ENCODE peak calls at places on chromosome 20, in four cellular contexts. One of them, this sample, is unnamed.

GRCh38 chr20:17708675-17709360 is 9.1 kb downstream of the BANF2 start:
- DNase-seq in stromal cell of bone marrow: no peak
- DNase-seq in G401: no peak
- DNase-seq in stimulated activated CD4-positive, alpha-beta T cell treated with anti-CD3 and anti-CD28 coated beads, Interleukin-12 subunit alpha, Interleukin-12 subunit beta, amount 100 ng/mL, for 4 hours: no peak
- DNase-seq in this sample: no peak

GRCh38 chr20:11136691-11137090 is 462.9 kb upstream of the JAG1 start:
- DNase-seq in stromal cell of bone marrow: no peak
- DNase-seq in G401: no peak
- DNase-seq in stimulated activated CD4-positive, alpha-beta T cell treated with anti-CD3 and anti-CD28 coated beads, Interleukin-12 subunit alpha, Interleukin-12 subunit beta, amount 100 ng/mL, for 4 hours: no peak
- DNase-seq in this sample: no peak

GRCh38 chr20:48689874-48690571 is 137.8 kb downstream of the PREX1 start:
- DNase-seq in stromal cell of bone marrow: no peak
- DNase-seq in G401: no peak
- DNase-seq in stimulated activated CD4-positive, alpha-beta T cell treated with anti-CD3 and anti-CD28 coated beads, Interleukin-12 subunit alpha, Interleukin-12 subunit beta, amount 100 ng/mL, for 4 hours: no peak
- DNase-seq in this sample: no peak

GRCh38 chr20:33474963-33475362 is 14.9 kb upstream of the CBFA2T2 start:
- DNase-seq in stromal cell of bone marrow: no peak
- DNase-seq in G401: no peak
- DNase-seq in stimulated activated CD4-positive, alpha-beta T cell treated with anti-CD3 and anti-CD28 coated beads, Interleukin-12 subunit alpha, Interleukin-12 subunit beta, amount 100 ng/mL, for 4 hours: no peak
- DNase-seq in this sample: no peak

GRCh38 chr20:17298751-17299150 is 71.9 kb downstream of the PCSK2 start:
- DNase-seq in stromal cell of bone marrow: no peak
- DNase-seq in G401: no peak
- DNase-seq in stimulated activated CD4-positive, alpha-beta T cell treated with anti-CD3 and anti-CD28 coated beads, Interleukin-12 subunit alpha, Interleukin-12 subunit beta, amount 100 ng/mL, for 4 hours: no peak
- DNase-seq in this sample: no peak

GRCh38 chr20:24737212-24737850 is 211.7 kb upstream of the CST7 start:
- DNase-seq in stromal cell of bone marrow: no peak
- DNase-seq in G401: no peak
- DNase-seq in stimulated activated CD4-positive, alpha-beta T cell treated with anti-CD3 and anti-CD28 coated beads, Interleukin-12 subunit alpha, Interleukin-12 subunit beta, amount 100 ng/mL, for 4 hours: no peak
- DNase-seq in this sample: no peak

GRCh38 chr20:55782861-55783260 is 222.5 kb downstream of the CBLN4 start:
- DNase-seq in stromal cell of bone marrow: no peak
- DNase-seq in G401: no peak
- DNase-seq in stimulated activated CD4-positive, alpha-beta T cell treated with anti-CD3 and anti-CD28 coated beads, Interleukin-12 subunit alpha, Interleukin-12 subunit beta, amount 100 ng/mL, for 4 hours: no peak
- DNase-seq in this sample: no peak

GRCh38 chr20:51703446-51704287 is 64.5 kb downstream of the ATP9A start:
- DNase-seq in stromal cell of bone marrow: no peak
- DNase-seq in G401: no peak
- DNase-seq in stimulated activated CD4-positive, alpha-beta T cell treated with anti-CD3 and anti-CD28 coated beads, Interleukin-12 subunit alpha, Interleukin-12 subunit beta, amount 100 ng/mL, for 4 hours: no peak
- DNase-seq in this sample: no peak

GRCh38 chr20:45097485-45098095 is 3.3 kb downstream of the KCNS1 start:
- DNase-seq in stromal cell of bone marrow: no peak
- DNase-seq in G401: no peak
- DNase-seq in stimulated activated CD4-positive, alpha-beta T cell treated with anti-CD3 and anti-CD28 coated beads, Interleukin-12 subunit alpha, Interleukin-12 subunit beta, amount 100 ng/mL, for 4 hours: peak
- DNase-seq in this sample: no peak

GRCh38 chr20:61436674-61437279 is 184.7 kb downstream of the CDH4 start:
- DNase-seq in stromal cell of bone marrow: peak
- DNase-seq in G401: no peak
- DNase-seq in stimulated activated CD4-positive, alpha-beta T cell treated with anti-CD3 and anti-CD28 coated beads, Interleukin-12 subunit alpha, Interleukin-12 subunit beta, amount 100 ng/mL, for 4 hours: no peak
- DNase-seq in this sample: no peak

GRCh38 chr20:35618372-35619131 is 2.9 kb downstream of the SPAG4 start:
- DNase-seq in stromal cell of bone marrow: no peak
- DNase-seq in G401: peak
- DNase-seq in stimulated activated CD4-positive, alpha-beta T cell treated with anti-CD3 and anti-CD28 coated beads, Interleukin-12 subunit alpha, Interleukin-12 subunit beta, amount 100 ng/mL, for 4 hours: peak
- DNase-seq in this sample: no peak

GRCh38 chr20:57594092-57594911 is 25.9 kb downstream of the ZBP1 start:
- DNase-seq in stromal cell of bone marrow: no peak
- DNase-seq in G401: no peak
- DNase-seq in stimulated activated CD4-positive, alpha-beta T cell treated with anti-CD3 and anti-CD28 coated beads, Interleukin-12 subunit alpha, Interleukin-12 subunit beta, amount 100 ng/mL, for 4 hours: peak
- DNase-seq in this sample: no peak

GRCh38 chr20:64245746-64246595 is 9.6 kb upstream of the PCMTD2 start:
- DNase-seq in stromal cell of bone marrow: no peak
- DNase-seq in G401: no peak
- DNase-seq in stimulated activated CD4-positive, alpha-beta T cell treated with anti-CD3 and anti-CD28 coated beads, Interleukin-12 subunit alpha, Interleukin-12 subunit beta, amount 100 ng/mL, for 4 hours: no peak
- DNase-seq in this sample: no peak

GRCh38 chr20:15111654-15112053 is 774.2 kb upstream of the FLRT3 start:
- DNase-seq in stromal cell of bone marrow: no peak
- DNase-seq in G401: no peak
- DNase-seq in stimulated activated CD4-positive, alpha-beta T cell treated with anti-CD3 and anti-CD28 coated beads, Interleukin-12 subunit alpha, Interleukin-12 subunit beta, amount 100 ng/mL, for 4 hours: no peak
- DNase-seq in this sample: no peak